ENCODE peak calls at places on chromosomes 1 and 21, in ten cellular contexts. W is HL-60, R is foreskin keratinocyte, O is RWPE1, G is colonic mucosa, T is transverse colon, D is A549, Y is ascending aorta, S is esophagus muscularis mucosa, A is ovary. N is an unnamed sample.

GRCh38 chr1:89599332-89599630 is 33.6 kb upstream of the LRRC8C start:
- DNase-seq in W (no peak), R (no peak), O (no peak), G (no peak), T (no peak), D (no peak), Y (no peak), S (no peak), A (no peak), N (no peak)

GRCh38 chr1:219339466-219339865 is 165.8 kb downstream of the LYPLAL1 start:
- DNase-seq in W (no peak), R (no peak), O (no peak), G (no peak), T (no peak), D (no peak), Y (no peak), S (no peak), A (no peak), N (no peak)

GRCh38 chr1:170664283-170664827 is 424 bp downstream of the PRRX1 start:
- DNase-seq in W (no peak), R (no peak), O (peak; percentile 24), G (no peak), T (peak; percentile 32), D (peak; percentile 38), Y (no peak), S (peak; percentile 92), A (peak; percentile 33), N (peak; percentile 75)

GRCh38 chr1:12275370-12275769 is 45.5 kb downstream of the VPS13D start:
- DNase-seq in W (no peak), R (no peak), O (peak; percentile 21), G (peak; percentile 36), T (peak; percentile 17), D (peak; percentile 35), Y (no peak), S (no peak), A (peak; percentile 38), N (no peak)

GRCh38 chr1:153340356-153340755 is 8.3 kb downstream of the PGLYRP4 start:
- DNase-seq in W (no peak), R (no peak), O (no peak), G (no peak), T (no peak), D (no peak), Y (no peak), S (peak; percentile 53), A (no peak), N (no peak)

GRCh38 chr1:10196991-10197390 is 13.4 kb upstream of the KIF1B start:
- DNase-seq in W (no peak), R (no peak), O (no peak), G (no peak), T (no peak), D (no peak), Y (no peak), S (no peak), A (peak; percentile 47), N (no peak)

GRCh38 chr1:158930504-158930903 is 848 bp upstream of the PYHIN1 start:
- DNase-seq in W (no peak), R (no peak), O (no peak), G (no peak), T (peak; percentile 28), D (no peak), Y (no peak), S (no peak), A (no peak), N (no peak)

GRCh38 chr1:39392851-39393573 is 98.4 kb upstream of the BMP8A start:
- DNase-seq in W (no peak), R (no peak), O (no peak), G (no peak), T (no peak), D (no peak), Y (no peak), S (no peak), A (no peak), N (no peak)

GRCh38 chr1:168613689-168614655 is 37.6 kb downstream of the XCL1 start:
- DNase-seq in W (no peak), R (no peak), O (no peak), G (no peak), T (no peak), D (no peak), Y (peak; percentile 76), S (peak; percentile 86), A (peak; percentile 53), N (peak; percentile 80)

GRCh38 chr1:97668945-97669344 is 251.9 kb downstream of the DPYD start:
- DNase-seq in W (no peak), R (peak; percentile 35), O (peak; percentile 25), G (no peak), T (no peak), D (peak; percentile 4), Y (no peak), S (no peak), A (no peak), N (no peak)

GRCh38 chr1:109267743-109268300 is 15.1 kb downstream of the PSRC1 start:
- DNase-seq in W (no peak), R (no peak), O (no peak), G (no peak), T (no peak), D (no peak), Y (no peak), S (no peak), A (no peak), N (peak; percentile 57)

DNA sequence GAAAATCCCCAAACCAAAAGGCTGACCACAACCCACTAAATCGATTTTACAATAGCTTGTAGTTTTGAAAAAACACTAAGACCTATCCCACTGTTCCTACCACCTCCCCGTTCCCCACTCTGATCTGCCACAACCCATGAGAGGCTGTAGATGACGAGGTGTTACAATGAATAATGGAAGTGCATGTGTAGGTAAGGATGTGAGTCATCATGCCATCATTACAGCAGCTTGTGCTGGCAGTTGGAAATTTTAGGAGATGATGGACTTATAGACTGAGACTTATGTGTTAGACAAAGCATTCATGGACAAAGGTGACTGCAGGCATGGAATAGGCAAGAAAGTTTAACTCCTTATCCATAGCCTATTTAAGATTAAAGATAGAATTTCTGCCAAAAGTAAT is 184.7 kb upstream of the CACYBP start:
- DNase-seq in W (no peak), R (peak; percentile 91), O (peak; percentile 91), G (no peak), T (no peak), D (peak; percentile 27), Y (no peak), S (no peak), A (no peak), N (no peak)
- TF ChIP-seq CTCF in W (no peak), R (no peak), O (no peak), G (no peak), T (no peak), D (no peak), Y (no peak), S (no peak), A (no peak), N (no peak)

DNA sequence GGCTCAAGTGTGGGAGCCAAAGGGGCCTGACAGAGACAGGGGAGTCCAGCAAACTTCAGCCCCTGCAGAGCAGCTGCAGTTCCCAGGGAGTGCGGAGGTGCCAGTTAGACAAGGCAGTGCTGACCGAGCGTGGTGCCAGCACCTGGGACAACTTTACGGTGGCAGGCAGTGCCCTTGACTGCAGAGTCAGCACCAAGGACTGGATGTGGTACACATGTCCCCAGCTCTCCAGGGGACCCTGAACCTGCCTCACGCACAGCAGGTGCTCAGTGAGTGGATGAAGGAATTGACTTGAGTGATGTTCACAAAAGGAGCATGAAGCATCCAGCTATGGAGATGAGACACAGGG is 296.5 kb downstream of the SIPA1L2 start:
- DNase-seq in W (no peak), R (no peak), O (no peak), G (no peak), T (no peak), D (no peak), Y (no peak), S (no peak), A (no peak), N (no peak)
- H3K27ac ChIP-seq in W (no peak overlapping the region), R (no peak overlapping the region), O (no peak overlapping the region), G (no peak overlapping the region), T (no peak overlapping the region), D (no peak overlapping the region), Y (no peak overlapping the region), S (no peak overlapping the region), A (no peak overlapping the region), N (no peak overlapping the region)

DNA sequence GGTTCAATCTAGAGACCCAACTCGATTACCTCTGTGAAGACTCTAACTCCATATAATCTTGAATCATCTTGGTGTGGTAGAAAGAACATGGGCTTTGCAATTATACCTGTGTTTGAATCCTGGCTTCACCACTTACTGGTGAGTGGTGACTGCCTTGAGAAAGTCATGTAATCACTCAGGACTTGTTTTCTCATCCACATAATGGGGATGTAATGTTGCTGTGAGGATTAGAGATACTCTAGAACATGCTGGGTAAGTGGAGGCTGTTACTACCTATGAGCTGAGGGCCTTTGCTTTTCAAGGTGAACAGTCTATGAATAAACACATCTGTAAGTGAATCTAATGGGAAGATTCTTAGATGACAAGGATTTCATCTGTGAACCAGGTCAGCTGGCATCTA is 2.6 kb upstream of the DYRK1A start:
- DNase-seq in W (no peak), R (no peak), O (no peak), G (no peak), T (no peak), D (no peak), Y (no peak), S (no peak), A (no peak), N (no peak)
- TF ChIP-seq CTCF in W (no peak), R (no peak), O (no peak), G (no peak), T (no peak), D (no peak), Y (no peak), S (no peak), A (no peak), N (no peak)

GRCh38 chr21:41868062-41868710 is 11.0 kb downstream of the PRDM15 start:
- DNase-seq in W (no peak), R (no peak), O (no peak), G (no peak), T (peak; percentile 43), D (no peak), Y (no peak), S (no peak), A (no peak), N (no peak)

GRCh38 chr21:41866274-41866809 is 12.8 kb downstream of the PRDM15 start:
- DNase-seq in W (no peak), R (no peak), O (no peak), G (no peak), T (no peak), D (no peak), Y (no peak), S (no peak), A (no peak), N (no peak)

GRCh38 chr21:41869771-41870170 is 9.4 kb downstream of the PRDM15 start:
- DNase-seq in W (no peak), R (no peak), O (no peak), G (no peak), T (no peak), D (no peak), Y (no peak), S (no peak), A (no peak), N (no peak)

GRCh38 chr21:41865002-41865777 is 14.0 kb downstream of the PRDM15 start:
- DNase-seq in W (no peak), R (no peak), O (no peak), G (no peak), T (peak; percentile 21), D (no peak), Y (no peak), S (no peak), A (no peak), N (no peak)

DNA sequence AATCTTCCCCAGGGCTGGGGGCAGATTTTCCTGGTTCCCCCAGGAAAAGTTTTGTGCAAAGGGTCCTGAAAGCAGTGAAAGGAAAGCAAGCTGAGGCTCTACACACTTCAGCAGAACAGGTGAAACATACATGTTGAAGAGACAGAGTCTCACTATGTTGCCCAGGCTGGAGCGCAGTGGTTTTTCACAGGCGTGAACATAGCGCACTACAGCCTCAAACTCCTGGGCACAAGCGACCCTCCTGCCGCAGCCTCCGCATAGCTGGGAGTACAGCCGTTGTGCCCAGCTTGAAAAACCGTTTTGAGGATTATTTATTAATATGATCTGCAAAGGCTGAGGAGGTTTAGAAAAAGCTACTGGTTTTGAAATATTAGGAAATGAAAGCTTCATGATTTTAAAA is 11.8 kb downstream of the PRDM15 start:
- DNase-seq in W (no peak), R (no peak), O (no peak), G (no peak), T (no peak), D (no peak), Y (no peak), S (no peak), A (no peak), N (no peak)
- H3K27ac ChIP-seq in W (no peak overlapping the region), R (no peak overlapping the region), O (peak overlapping the region; percentile 0), G (no peak overlapping the region), T (no peak overlapping the region), D (no peak overlapping the region), Y (no peak overlapping the region), S (no peak overlapping the region), A (no peak overlapping the region), N (no peak overlapping the region)

N was measured in kidney.